ENCODE peak calls at places on chromosomes 3 and 15, in eight cellular contexts. U, P, H, A, R, E, O and N are unnamed samples.

GRCh38 chr3:66394261-66395249 is 106.3 kb downstream of the LRIG1 start:
- DNase-seq in U (no peak), P (no peak), H (no peak), A (no peak), R (no peak), E (no peak), O (no peak), N (peak)

GRCh38 chr15:85831415-85832113 is 36.8 kb upstream of the KLHL25 start:
- DNase-seq in U (peak), P (peak), H (peak), A (no peak), R (peak), E (peak), O (peak), N (peak)

GRCh38 chr3:51977449-51978142 is 2.7 kb downstream of the ABHD14A start:
- DNase-seq in U (peak), P (no peak), H (no peak), A (no peak), R (no peak), E (no peak), O (no peak), N (no peak)

GRCh38 chr15:49045691-49046112 is 544 bp downstream of the SECISBP2L start:
- DNase-seq in U (no peak), P (no peak), H (no peak), A (no peak), R (peak), E (no peak), O (peak), N (peak)

GRCh38 chr3:111737712-111738097 is 121.4 kb upstream of the PHLDB2 start:
- DNase-seq in U (no peak), P (no peak), H (no peak), A (peak), R (no peak), E (peak), O (no peak), N (peak)

GRCh38 chr15:90009301-90010063 is 8.4 kb downstream of the ZNF710 start:
- DNase-seq in U (no peak), P (no peak), H (no peak), A (no peak), R (no peak), E (no peak), O (no peak), N (no peak)

GRCh38 chr15:48722764-48723661 is 77.5 kb upstream of the FBN1 start:
- DNase-seq in U (no peak), P (no peak), H (peak), A (no peak), R (no peak), E (no peak), O (no peak), N (peak)

GRCh38 chr15:91021516-91022074 is 799 bp downstream of the VPS33B start:
- DNase-seq in U (no peak), P (peak), H (no peak), A (no peak), R (no peak), E (no peak), O (no peak), N (no peak)

GRCh38 chr3:128550471-128551126 is 57.6 kb upstream of the GATA2 start:
- DNase-seq in U (no peak), P (no peak), H (no peak), A (no peak), R (no peak), E (no peak), O (no peak), N (no peak)

GRCh38 chr3:481680-482079 is 285.1 kb downstream of the CHL1 start:
- DNase-seq in U (no peak), P (no peak), H (no peak), A (no peak), R (no peak), E (no peak), O (no peak), N (no peak)

GRCh38 chr15:79283252-79284048 is 928 bp downstream of the ANKRD34C start:
- DNase-seq in U (peak), P (no peak), H (no peak), A (peak), R (peak), E (peak), O (peak), N (peak)

GRCh38 chr15:90079619-90080559 is 22.4 kb downstream of the IDH2 start:
- DNase-seq in U (no peak), P (no peak), H (no peak), A (no peak), R (no peak), E (no peak), O (no peak), N (no peak)

GRCh38 chr3:86978111-86978528 is 12.8 kb downstream of the VGLL3 start:
- DNase-seq in U (no peak), P (no peak), H (no peak), A (no peak), R (no peak), E (no peak), O (no peak), N (no peak)

GRCh38 chr3:62049033-62049432 is 324.3 kb downstream of the FEZF2 start:
- DNase-seq in U (no peak), P (no peak), H (no peak), A (no peak), R (no peak), E (no peak), O (no peak), N (peak)

GRCh38 chr3:130649061-130649654 is 97.5 kb downstream of the PIK3R4 start:
- DNase-seq in U (no peak), P (no peak), H (no peak), A (no peak), R (no peak), E (no peak), O (no peak), N (no peak)

GRCh38 chr3:15934389-15935195 is 136.8 kb upstream of the ANKRD28 start:
- DNase-seq in U (no peak), P (no peak), H (no peak), A (no peak), R (no peak), E (no peak), O (no peak), N (no peak)

GRCh38 chr15:62758126-62758951 is 284.2 kb upstream of the TPM1 start:
- DNase-seq in U (no peak), P (no peak), H (no peak), A (peak), R (no peak), E (peak), O (no peak), N (peak)

GRCh38 chr15:48861813-48862431 is 16.0 kb upstream of the EID1 start:
- DNase-seq in U (no peak), P (peak), H (peak), A (no peak), R (peak), E (no peak), O (no peak), N (peak)

GRCh38 chr15:89747708-89748682 is 3.1 kb downstream of the MESP1 start:
- DNase-seq in U (no peak), P (no peak), H (no peak), A (no peak), R (no peak), E (no peak), O (no peak), N (no peak)

GRCh38 chr3:112675349-112675748 is 34.4 kb upstream of the CCDC80 start:
- DNase-seq in U (no peak), P (no peak), H (no peak), A (no peak), R (no peak), E (no peak), O (no peak), N (no peak)

GRCh38 chr3:111732248-111732879 is 126.7 kb upstream of the PHLDB2 start:
- DNase-seq in U (no peak), P (no peak), H (no peak), A (no peak), R (no peak), E (no peak), O (no peak), N (no peak)

GRCh38 chr3:17140670-17141505 is 256.1 kb downstream of the PLCL2 start:
- DNase-seq in U (no peak), P (no peak), H (no peak), A (no peak), R (no peak), E (peak), O (no peak), N (no peak)

GRCh38 chr3:117892431-117892841 is 1142.2 kb downstream of the IGSF11 start:
- DNase-seq in U (no peak), P (no peak), H (no peak), A (no peak), R (no peak), E (no peak), O (no peak), N (peak)

GRCh38 chr3:13650210-13651056 is 101.5 kb downstream of the FBLN2 start:
- DNase-seq in U (peak), P (peak), H (peak), A (peak), R (peak), E (peak), O (peak), N (peak)

GRCh38 chr15:36365963-36366362 is 213.5 kb upstream of the CDIN1 start:
- DNase-seq in U (no peak), P (no peak), H (no peak), A (no peak), R (no peak), E (no peak), O (no peak), N (no peak)

GRCh38 chr3:192128922-192129321 is 598.4 kb downstream of the FGF12 start:
- DNase-seq in U (no peak), P (peak), H (no peak), A (no peak), R (no peak), E (no peak), O (no peak), N (no peak)